ENCODE peak calls at places on chromosome 11, in four cellular contexts. X, R, E and D are unnamed samples.

GRCh38 chr11:131311746-131312145 is 58.7 kb upstream of the NTM start:
- DNase-seq in E (no peak), X (no peak), R (no peak), D (no peak)

GRCh38 chr11:70233511-70233919 is 30.4 kb downstream of the FADD start:
- DNase-seq in E (no peak), X (peak), R (peak), D (no peak)

GRCh38 chr11:130037881-130038601 is 31.7 kb upstream of the APLP2 start:
- DNase-seq in X (peak), E (no peak), R (peak), D (no peak)

GRCh38 chr11:103773059-103773458 is 263.4 kb upstream of the DDI1 start:
- DNase-seq in E (no peak), X (no peak), R (no peak), D (no peak)

GRCh38 chr11:57378166-57378565 is 2.8 kb downstream of the PRG3 start:
- DNase-seq in E (no peak), X (peak), R (no peak), D (no peak)

GRCh38 chr11:113261709-113262475 is 52.5 kb upstream of the TTC12 start:
- DNase-seq in E (no peak), R (no peak), X (no peak), D (no peak)

GRCh38 chr11:73318501-73319011 is 10.5 kb downstream of the ARHGEF17 start:
- DNase-seq in X (no peak), R (no peak), E (no peak), D (no peak)

GRCh38 chr11:108897071-108897481 is 232.2 kb downstream of the DDX10 start:
- DNase-seq in X (no peak), E (no peak), R (no peak), D (no peak)

GRCh38 chr11:5928811-5929210 is 13.2 kb upstream of the OR56A3 start:
- DNase-seq in R (no peak), X (no peak), E (no peak), D (no peak)

GRCh38 chr11:117827521-117828511 is 3.3 kb upstream of the FXYD2 start:
- DNase-seq in X (no peak), E (no peak), R (no peak), D (no peak)

GRCh38 chr11:77322926-77323590 is 21.6 kb upstream of the GDPD4 start:
- DNase-seq in R (no peak), X (no peak), E (no peak), D (no peak)

GRCh38 chr11:116787786-116788486 is at the start of gene ZPR1:
- DNase-seq in X (peak), E (no peak), R (peak), D (peak)

GRCh38 chr11:111920908-111921307 is 2.2 kb downstream of the C11orf52 start:
- DNase-seq in R (no peak), X (no peak), E (no peak), D (no peak)

GRCh38 chr11:111923951-111924350 is 5.2 kb downstream of the C11orf52 start:
- DNase-seq in X (no peak), R (no peak), E (no peak), D (no peak)

GRCh38 chr11:111925953-111926352 is 7.2 kb downstream of the C11orf52 start:
- DNase-seq in X (no peak), R (no peak), E (no peak), D (no peak)

GRCh38 chr11:111923351-111923788 is 4.7 kb downstream of the C11orf52 start:
- DNase-seq in X (peak), E (no peak), R (no peak), D (no peak)

GRCh38 chr11:111922803-111923202 is 4.1 kb downstream of the C11orf52 start:
- DNase-seq in R (no peak), E (no peak), X (peak), D (no peak)
- TF ChIP-seq FOXK2 in R (no peak), E (no peak), X (no peak), D (no peak)

DNA sequence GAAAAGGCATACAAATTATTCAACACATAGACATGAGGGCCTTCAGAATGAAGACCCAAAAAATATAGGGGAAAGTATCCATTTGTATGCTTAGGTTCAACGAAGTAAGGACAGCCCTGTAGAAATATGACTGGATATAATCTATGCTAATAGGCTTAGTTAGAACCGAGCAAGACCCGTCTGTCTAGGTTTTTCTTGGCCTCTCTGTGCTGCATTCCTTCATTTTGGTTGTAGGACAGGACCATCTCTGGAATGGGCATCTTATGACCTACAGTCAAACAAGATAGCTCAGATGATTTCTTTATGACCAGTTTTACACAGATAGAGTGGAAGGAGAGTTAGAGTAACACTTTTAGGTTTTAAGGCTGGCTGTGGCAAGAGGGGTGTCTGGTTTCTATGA is 5.6 kb upstream of the MS4A7 start:
- DNase-seq in X (no peak), R (no peak), E (no peak), D (no peak)
- TF ChIP-seq SP1 in X (no peak), R (no peak), E (no peak), D (no peak)

GRCh38 chr11:14232652-14233051 is 126.3 kb downstream of the RRAS2 start:
- DNase-seq in R (peak), X (no peak), E (no peak), D (peak)

GRCh38 chr11:14230407-14230806 is 128.6 kb downstream of the RRAS2 start:
- DNase-seq in R (no peak), E (no peak), X (no peak), D (no peak)

GRCh38 chr11:14229472-14229871 is 129.5 kb downstream of the RRAS2 start:
- DNase-seq in X (no peak), R (no peak), E (no peak), D (no peak)

GRCh38 chr11:14223636-14224035 is 135.3 kb downstream of the RRAS2 start:
- DNase-seq in R (no peak), X (no peak), E (no peak), D (no peak)

DNA sequence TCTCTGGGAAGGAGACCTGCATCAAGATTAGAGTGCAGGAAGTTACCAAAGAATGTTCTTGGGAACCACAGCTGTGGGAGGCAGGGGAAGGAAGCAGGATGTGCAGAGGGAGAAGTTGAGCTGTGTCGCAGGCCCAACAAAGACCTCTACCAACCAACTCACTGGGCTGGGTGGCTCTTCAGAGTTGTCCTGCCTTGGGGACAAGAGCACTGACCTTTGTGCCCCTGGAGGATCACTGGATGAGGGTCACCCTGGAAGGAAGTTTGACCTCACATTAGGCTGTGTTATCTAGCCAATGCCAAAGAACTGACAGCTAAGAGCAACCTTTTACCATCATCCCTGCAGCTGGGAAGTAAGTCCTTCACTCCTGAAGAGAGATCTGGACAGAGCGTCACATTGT is 130.6 kb downstream of the RRAS2 start:
- DNase-seq in R (no peak), X (no peak), E (no peak), D (no peak)
- TF ChIP-seq FOXK2 in R (no peak), X (no peak), E (no peak), D (no peak)

DNA sequence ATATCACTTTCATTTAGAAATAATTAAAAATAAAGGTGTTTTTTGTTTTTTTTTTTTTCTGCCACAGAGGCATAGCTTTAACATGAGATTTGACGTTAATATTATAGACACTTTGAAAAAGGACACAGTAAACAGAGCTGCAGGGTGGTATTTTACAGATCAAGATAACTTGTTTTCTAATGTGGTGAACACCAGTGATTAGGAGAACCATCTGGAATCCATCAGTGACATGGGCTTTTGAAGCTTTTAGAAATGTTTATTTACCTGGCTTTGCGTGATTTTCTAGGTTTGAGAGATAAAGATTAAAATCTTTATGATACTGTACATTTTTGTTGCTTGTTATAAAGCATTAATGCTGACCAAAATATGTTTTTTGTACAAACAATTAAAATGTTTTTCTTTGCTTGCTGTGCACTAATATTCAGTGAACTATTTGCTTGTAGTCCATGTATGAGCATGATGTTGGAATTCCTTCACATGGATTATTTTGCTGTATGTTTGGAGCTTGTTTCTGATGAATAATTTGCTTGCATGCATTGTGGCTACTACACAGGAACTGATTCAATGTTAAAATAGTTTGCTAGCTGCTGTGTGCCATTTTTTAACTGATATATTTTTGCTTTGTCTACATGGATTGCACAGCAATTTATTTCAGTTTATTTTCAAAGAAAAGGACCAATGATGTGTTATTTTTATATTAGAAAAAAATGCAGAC is 352.1 kb upstream of the NARS2 start:
- DNase-seq in X (no peak), E (no peak), R (no peak), D (no peak)
- TF ChIP-seq SP1 in X (no peak), E (no peak), R (no peak), D (no peak)

GRCh38 chr11:88537613-88538012 is 200.1 kb upstream of the CTSC start:
- DNase-seq in R (no peak), X (no peak), E (no peak), D (no peak)

GRCh38 chr11:88538088-88538487 is 200.6 kb upstream of the CTSC start:
- DNase-seq in X (no peak), R (no peak), E (no peak), D (no peak)

GRCh38 chr11:88535266-88535665 is 197.7 kb upstream of the CTSC start:
- DNase-seq in E (no peak), R (no peak), X (no peak), D (no peak)

GRCh38 chr11:88534185-88534584 is 196.6 kb upstream of the CTSC start:
- DNase-seq in E (no peak), R (no peak), X (peak), D (no peak)

GRCh38 chr11:88535916-88536547 is 198.5 kb upstream of the CTSC start:
- DNase-seq in X (peak), E (no peak), R (no peak), D (no peak)
- TF ChIP-seq FOXK2 in X (no peak), E (no peak), R (no peak), D (no peak)

GRCh38 chr11:34050967-34051348 is 573 bp upstream of the CAPRIN1 start:
- DNase-seq in E (no peak), X (peak), R (no peak), D (peak)

GRCh38 chr11:34052036-34052607 is 591 bp downstream of the CAPRIN1 start:
- DNase-seq in X (peak), R (peak), E (no peak), D (peak)

GRCh38 chr11:34051349-34052035 is at the start of gene CAPRIN1:
- DNase-seq in R (peak), E (peak), X (peak), D (peak)

GRCh38 chr11:34053161-34053686 is 1.7 kb downstream of the CAPRIN1 start:
- DNase-seq in R (peak), E (no peak), X (peak), D (peak)

DNA sequence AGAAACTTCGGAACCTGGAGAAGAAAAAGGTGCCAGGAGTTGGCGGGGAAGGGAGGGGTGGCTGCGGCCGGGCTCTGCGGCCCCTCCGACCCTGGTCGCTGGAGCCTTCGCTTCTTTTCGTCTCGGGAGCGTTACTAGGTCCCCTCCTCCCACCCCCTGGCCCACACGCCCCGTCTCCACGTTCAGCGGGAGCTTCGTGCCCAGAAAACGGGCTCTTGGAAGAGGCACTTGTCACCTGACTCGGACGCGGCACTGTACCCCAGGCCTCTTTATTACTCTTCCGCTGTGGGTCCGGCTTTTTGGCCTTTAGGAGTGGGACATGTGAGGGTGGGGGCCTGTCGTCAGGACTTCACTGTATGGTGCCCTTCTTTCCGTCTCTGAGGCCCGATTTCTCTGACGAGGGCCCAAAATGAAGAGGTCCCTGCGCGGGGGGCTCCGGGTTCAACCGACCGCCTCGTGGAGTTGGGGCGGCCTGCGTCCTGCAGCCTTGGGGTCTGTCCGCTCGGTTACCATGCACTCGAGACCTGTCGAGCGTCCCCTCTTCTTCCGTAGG is 1.2 kb downstream of the CAPRIN1 start:
- DNase-seq in E (no peak), R (peak), X (no peak), D (peak)
- TF ChIP-seq SP1 in E (no peak), R (no peak), X (no peak), D (no peak)

GRCh38 chr11:17989306-17989705 is 23.5 kb downstream of the SERGEF start:
- DNase-seq in R (no peak), X (no peak), E (no peak), D (no peak)

GRCh38 chr11:17992916-17993315 is 19.9 kb downstream of the SERGEF start:
- DNase-seq in E (no peak), R (no peak), X (no peak), D (no peak)

GRCh38 chr11:17988465-17988864 is 24.4 kb downstream of the SERGEF start:
- DNase-seq in R (no peak), E (no peak), X (no peak), D (no peak)

GRCh38 chr11:17987826-17988225 is 25.0 kb downstream of the SERGEF start:
- DNase-seq in E (no peak), X (no peak), R (no peak), D (no peak)

GRCh38 chr11:17991799-17992433 is 20.9 kb downstream of the SERGEF start:
- DNase-seq in E (no peak), X (peak), R (peak), D (peak)
- TF ChIP-seq FOXK2 in E (no peak), X (no peak), R (no peak), D (no peak)

GRCh38 chr11:107856180-107856980 is 2.2 kb downstream of the SLC35F2 start:
- DNase-seq in E (no peak), X (no peak), R (no peak), D (no peak)

GRCh38 chr11:107859459-107860239 is 1.1 kb upstream of the SLC35F2 start:
- DNase-seq in E (peak), X (no peak), R (no peak), D (peak)

GRCh38 chr11:107856981-107857517 is 1.5 kb downstream of the SLC35F2 start:
- DNase-seq in E (no peak), R (no peak), X (no peak), D (no peak)

GRCh38 chr11:107858217-107859070 is at the start of gene SLC35F2:
- DNase-seq in X (peak), E (peak), R (peak), D (peak)

GRCh38 chr11:107857550-107858216 is 904 bp downstream of the SLC35F2 start:
- DNase-seq in R (no peak), X (no peak), E (no peak), D (no peak)
- TF ChIP-seq SP1 in R (no peak), X (no peak), E (no peak), D (no peak)

DNA sequence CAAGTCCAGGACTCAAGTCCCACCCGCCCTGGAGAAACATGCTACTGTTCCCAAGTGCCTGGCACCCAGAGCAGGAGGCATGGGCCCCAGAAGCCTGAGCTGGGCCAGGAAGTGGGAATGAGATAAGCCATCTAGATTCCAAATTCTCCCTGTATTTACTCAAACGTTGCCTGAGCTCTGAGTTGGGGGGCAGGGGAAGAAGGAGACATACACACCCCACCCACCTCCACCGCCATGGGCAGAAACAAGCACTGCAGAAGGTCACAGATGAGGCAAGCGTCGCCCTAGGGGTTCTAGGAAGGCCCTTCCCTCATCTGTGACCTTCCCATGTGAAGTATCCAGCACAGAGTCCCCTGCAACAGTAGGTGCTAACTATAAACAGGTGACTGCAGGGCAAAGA is 54.0 kb downstream of the PLEKHA7 start:
- DNase-seq in R (no peak), E (no peak), X (peak), D (no peak)
- TF ChIP-seq FOXK2 in R (no peak), E (no peak), X (no peak), D (no peak)

DNA sequence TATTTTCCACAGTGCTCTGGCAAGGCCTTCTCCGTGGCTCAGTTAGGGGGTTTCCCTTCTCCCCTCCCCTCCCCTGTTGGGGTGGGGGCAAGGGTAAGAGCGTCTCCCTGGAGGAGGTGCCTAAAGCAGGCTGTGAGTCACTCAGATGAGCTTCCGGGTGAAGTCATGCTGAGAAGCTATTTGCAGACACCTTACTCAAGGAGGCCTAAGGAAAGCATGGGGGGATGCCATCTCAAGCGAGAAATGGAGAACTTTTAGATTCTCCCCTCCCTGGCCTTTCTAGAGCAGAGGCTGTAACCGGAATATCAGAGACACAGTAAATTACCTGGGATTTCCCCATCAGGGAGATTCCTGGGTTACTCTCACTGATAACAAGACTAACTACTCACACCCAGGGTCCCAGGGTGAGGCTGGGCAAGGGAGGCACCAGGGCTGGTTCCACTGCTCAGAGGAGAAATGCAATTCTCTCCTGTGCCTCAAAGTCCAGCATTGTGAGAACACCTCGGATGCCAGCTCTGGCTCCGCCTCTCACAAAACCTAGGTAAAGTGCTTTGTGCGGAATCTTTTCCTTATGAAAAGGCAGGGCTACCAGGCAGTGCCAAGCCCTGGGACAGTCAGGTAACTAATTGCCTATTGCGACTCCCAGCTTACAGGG is 123.6 kb downstream of the ABTB2 start:
- DNase-seq in R (peak), E (peak), X (no peak), D (no peak)
- TF ChIP-seq SP1 in R (no peak), E (no peak), X (no peak), D (no peak)